ENCODE peak calls at places on chromosomes 11 and 22, in ten cellular contexts. G is GM12891; P is stimulated activated CD8-positive, alpha-beta memory T cell treated with anti-CD3 and anti-CD28 coated beads, Interleukin-4, amount 100 ng/mL, for 1 hour; K is LNCaP clone FGC; W is ovary; R is K562; L is Right ventricle myocardium superior; N is nephron progenitor cell; O is A673; Z is fibroblast of pulmonary artery. T is an unnamed sample.

GRCh38 chr11:120028181-120028935 is 109.6 kb downstream of the TRIM29 start:
- DNase-seq in G (no peak), P (no peak), K (no peak), W (no peak), R (no peak), L (no peak), N (no peak), O (no peak), Z (no peak), T (no peak)

GRCh38 chr11:119218141-119218878 is 12.2 kb downstream of the CBL start:
- DNase-seq in G (no peak), P (no peak), K (no peak), W (no peak), R (peak), L (no peak), N (no peak), O (peak), Z (peak), T (no peak)

GRCh38 chr22:41943661-41944209 is 3.2 kb downstream of the CENPM start:
- DNase-seq in G (no peak), P (no peak), K (no peak), W (no peak), R (no peak), L (no peak), N (no peak), O (no peak), Z (no peak), T (no peak)

GRCh38 chr11:100329352-100329751 is 357.7 kb upstream of the ARHGAP42 start:
- DNase-seq in G (no peak), P (no peak), K (no peak), W (no peak), R (no peak), L (no peak), N (no peak), O (no peak), Z (no peak), T (no peak)

GRCh38 chr11:128181090-128181485 is 406.3 kb downstream of the ETS1 start:
- DNase-seq in G (no peak), P (no peak), K (no peak), W (no peak), R (no peak), L (no peak), N (no peak), O (no peak), Z (peak), T (no peak)

GRCh38 chr11:105611837-105612480 is 2.1 kb downstream of the GRIA4 start:
- DNase-seq in G (no peak), P (no peak), K (no peak), W (no peak), R (no peak), L (no peak), N (no peak), O (no peak), Z (no peak), T (no peak)

GRCh38 chr22:45468872-45469572 is 33.7 kb upstream of the FBLN1 start:
- DNase-seq in G (no peak), P (no peak), K (no peak), W (no peak), R (no peak), L (no peak), N (no peak), O (no peak), Z (peak), T (no peak)

GRCh38 chr11:1278766-1279673 is 30.4 kb downstream of the TOLLIP start:
- DNase-seq in G (no peak), P (no peak), K (no peak), W (no peak), R (no peak), L (peak), N (no peak), O (no peak), Z (no peak), T (no peak)

GRCh38 chr11:36455658-36456111 is 54.4 kb downstream of the TRAF6 start:
- DNase-seq in G (no peak), P (no peak), K (no peak), W (peak), R (no peak), L (peak), N (peak), O (peak), Z (peak), T (no peak)

GRCh38 chr11:128686045-128686741 is 7.7 kb upstream of the FLI1 start:
- DNase-seq in G (peak), P (no peak), K (no peak), W (no peak), R (no peak), L (no peak), N (peak), O (no peak), Z (no peak), T (no peak)

GRCh38 chr11:59918987-59919589 is 19.1 kb upstream of the OOSP1 start:
- DNase-seq in G (peak), P (no peak), K (peak), W (no peak), R (peak), L (no peak), N (peak), O (peak), Z (peak), T (no peak)

GRCh38 chr11:119990306-119991021 is 147.4 kb downstream of the TRIM29 start:
- DNase-seq in G (no peak), P (no peak), K (peak), W (no peak), R (no peak), L (peak), N (no peak), O (no peak), Z (no peak), T (no peak)

GRCh38 chr11:5291207-5291838 is 10.4 kb downstream of the OR51B4 start:
- DNase-seq in G (peak), P (no peak), K (peak), W (no peak), R (peak), L (no peak), N (no peak), O (peak), Z (peak), T (no peak)

GRCh38 chr11:1071571-1072115 is 3.0 kb upstream of the MUC2 start:
- DNase-seq in G (no peak), P (no peak), K (no peak), W (no peak), R (no peak), L (peak), N (no peak), O (no peak), Z (no peak), T (no peak)

GRCh38 chr11:67033661-67034166 is 10.8 kb downstream of the SYT12 start:
- DNase-seq in G (no peak), P (no peak), K (no peak), W (peak), R (no peak), L (no peak), N (no peak), O (peak), Z (peak), T (no peak)

GRCh38 chr11:124920870-124921609 is 2.0 kb downstream of the HEPN1 start:
- DNase-seq in G (no peak), P (peak), K (no peak), W (peak), R (no peak), L (peak), N (peak), O (peak), Z (peak), T (no peak)

GRCh38 chr22:17774206-17774927 is at the start of gene BID:
- DNase-seq in G (peak), P (no peak), K (no peak), W (peak), R (peak), L (peak), N (peak), O (peak), Z (no peak), T (no peak)

GRCh38 chr22:23553438-23553837 is 26.7 kb downstream of the IGLL1 start:
- DNase-seq in G (no peak), P (no peak), K (no peak), W (no peak), R (no peak), L (no peak), N (no peak), O (no peak), Z (no peak), T (no peak)

GRCh38 chr11:41382927-41383326 is 76.5 kb downstream of the LRRC4C start:
- DNase-seq in G (no peak), P (no peak), K (no peak), W (no peak), R (no peak), L (no peak), N (no peak), O (no peak), Z (peak), T (no peak)

GRCh38 chr22:44738347-44738715 is 14.0 kb upstream of the ARHGAP8 start:
- DNase-seq in G (no peak), P (no peak), K (no peak), W (no peak), R (peak), L (no peak), N (no peak), O (no peak), Z (no peak), T (no peak)

GRCh38 chr11:78351979-78352731 is 65.5 kb downstream of the GAB2 start:
- DNase-seq in G (no peak), P (no peak), K (no peak), W (no peak), R (peak), L (no peak), N (no peak), O (peak), Z (no peak), T (no peak)

GRCh38 chr11:35126000-35126878 is 12.7 kb upstream of the CD44 start:
- DNase-seq in G (no peak), P (no peak), K (no peak), W (no peak), R (no peak), L (no peak), N (no peak), O (peak), Z (no peak), T (no peak)

GRCh38 chr22:37566903-37567798 is 6.9 kb downstream of the CDC42EP1 start:
- DNase-seq in G (peak), P (peak), K (peak), W (peak), R (peak), L (peak), N (peak), O (peak), Z (peak), T (no peak)

GRCh38 chr11:5686426-5686825 is 1.6 kb upstream of the TRIM5 start:
- DNase-seq in G (no peak), P (no peak), K (no peak), W (no peak), R (no peak), L (no peak), N (no peak), O (no peak), Z (no peak), T (no peak)

GRCh38 chr11:119673389-119674336 is 55.3 kb downstream of the NECTIN1 start:
- DNase-seq in G (peak), P (no peak), K (no peak), W (no peak), R (no peak), L (no peak), N (no peak), O (no peak), Z (no peak), T (no peak)

GRCh38 chr11:15967166-15967565 is 389.2 kb downstream of the SOX6 start:
- DNase-seq in G (no peak), P (no peak), K (no peak), W (no peak), R (no peak), L (no peak), N (no peak), O (peak), Z (peak), T (no peak)

GRCh38 chr11:31783264-31783663 is 27.9 kb downstream of the PAX6 start:
- DNase-seq in G (no peak), P (no peak), K (no peak), W (no peak), R (no peak), L (no peak), N (no peak), O (no peak), Z (no peak), T (no peak)

GRCh38 chr22:30695351-30695762 is 683 bp downstream of the OSBP2 start:
- DNase-seq in G (no peak), P (no peak), K (no peak), W (peak), R (no peak), L (no peak), N (no peak), O (no peak), Z (no peak), T (no peak)

GRCh38 chr11:41308286-41308685 is 151.2 kb downstream of the LRRC4C start:
- DNase-seq in G (no peak), P (no peak), K (no peak), W (no peak), R (no peak), L (no peak), N (no peak), O (no peak), Z (no peak), T (no peak)

GRCh38 chr11:1224491-1225385 is 1.9 kb downstream of the MUC5B start:
- DNase-seq in G (no peak), P (no peak), K (no peak), W (no peak), R (no peak), L (peak), N (peak), O (no peak), Z (no peak), T (no peak)

GRCh38 chr11:45899448-45900174 is 7.5 kb downstream of the FREY1 start:
- DNase-seq in G (peak), P (peak), K (peak), W (peak), R (peak), L (peak), N (peak), O (peak), Z (peak), T (no peak)

GRCh38 chr11:46942172-46942571 is 5.6 kb downstream of the CSTPP1 start:
- DNase-seq in G (no peak), P (no peak), K (no peak), W (no peak), R (no peak), L (no peak), N (no peak), O (no peak), Z (no peak), T (no peak)

GRCh38 chr11:134275534-134276395 is at the start of gene GLB1L3:
- DNase-seq in G (peak), P (peak), K (no peak), W (no peak), R (peak), L (peak), N (peak), O (peak), Z (no peak), T (no peak)